ENCODE peak calls at places on chromosomes 2 and 18, in nine cellular contexts. U is cardiac fibroblast; P is CD8-positive, alpha-beta T cell; E is esophagus squamous epithelium; W is non-pigmented ciliary epithelial cell; O is Daoy; J is IMR-90; D is NCI-H82; A is activated naive CD4-positive, alpha-beta T cell. H is an unnamed sample.

GRCh38 chr2:143171817-143172216 is 42.6 kb downstream of the ARHGAP15 start:
- DNase-seq in P (no peak), U (peak; percentile 6), J (peak; percentile 16), E (no peak), A (no peak), D (peak; percentile 71), W (no peak), O (no peak), H (peak; percentile 20)

GRCh38 chr2:103401621-103402020 is 639.8 kb downstream of the TMEM182 start:
- DNase-seq in P (no peak), U (peak; percentile 55), A (no peak), E (no peak), O (peak; percentile 93), W (peak; percentile 34), J (no peak), D (no peak), H (peak; percentile 60)

GRCh38 chr18:76498064-76498463 is 3.0 kb upstream of the ZNF516 start:
- DNase-seq in P (no peak), D (no peak), U (no peak), E (no peak), A (no peak), W (no peak), O (no peak), J (no peak), H (no peak)

GRCh38 chr18:44636241-44636640 is 44.4 kb upstream of the SETBP1 start:
- DNase-seq in D (no peak), O (no peak), W (no peak), A (no peak), P (no peak), J (no peak), E (no peak), U (no peak), H (no peak)

GRCh38 chr18:21742323-21742687 is 1.7 kb downstream of the MIB1 start:
- DNase-seq in D (no peak), W (peak; percentile 8), U (no peak), O (peak; percentile 25), E (no peak), P (no peak), J (peak; percentile 30), A (no peak), H (no peak)

GRCh38 chr2:41546031-41546430 is 501.8 kb upstream of the PKDCC start:
- DNase-seq in A (no peak), W (no peak), O (no peak), E (no peak), P (no peak), J (no peak), D (no peak), U (no peak), H (no peak)

GRCh38 chr2:158893057-158893456 is 75.4 kb upstream of the TANC1 start:
- DNase-seq in P (no peak), J (peak; percentile 60), A (no peak), E (no peak), D (peak; percentile 86), O (no peak), U (peak; percentile 37), W (no peak), H (no peak)

GRCh38 chr18:46141199-46141598 is 37.0 kb downstream of the HAUS1 start:
- DNase-seq in D (no peak), J (no peak), U (no peak), P (no peak), W (no peak), A (no peak), E (no peak), O (no peak), H (no peak)

GRCh38 chr18:65435529-65435928 is 315.3 kb upstream of the CDH7 start:
- DNase-seq in E (no peak), P (no peak), W (no peak), D (no peak), J (no peak), A (no peak), O (no peak), U (no peak), H (no peak)

GRCh38 chr2:36358317-36358659 is 2.7 kb downstream of the CRIM1 start:
- DNase-seq in W (no peak), U (peak; percentile 79), A (no peak), P (no peak), O (no peak), J (peak; percentile 55), E (no peak), D (peak; percentile 48), H (no peak)

GRCh38 chr18:62721837-62722795 is 6.8 kb downstream of the PHLPP1 start:
- DNase-seq in W (no peak), A (no peak), E (no peak), D (peak; percentile 58), U (no peak), O (peak; percentile 5), P (no peak), J (no peak), H (peak; percentile 90)

H was measured in A673.